ENCODE peak calls at places on chromosomes 11 and 22, in nine cellular contexts. One of them, this sample, is unnamed.

GRCh38 chr11:126661051-126661450 is 305.6 kb downstream of the ST3GAL4 start:
- DNase-seq in spleen: no peak
- DNase-seq in pancreas: no peak
- DNase-seq in fibroblast of pulmonary artery: no peak
- DNase-seq in HFF-Myc: no peak
- DNase-seq in mucosa of descending colon: no peak
- DNase-seq in astrocyte of the spinal cord: no peak
- DNase-seq in heart left ventricle: no peak
- DNase-seq in fibroblast of the aortic adventitia: no peak
- DNase-seq in this sample: peak; percentile 27

GRCh38 chr11:111320728-111321568 is 22.6 kb downstream of the POU2AF3 start:
- DNase-seq in spleen: no peak
- DNase-seq in mucosa of descending colon: no peak
- DNase-seq in astrocyte of the spinal cord: no peak
- DNase-seq in fibroblast of pulmonary artery: no peak
- DNase-seq in heart left ventricle: no peak
- DNase-seq in HFF-Myc: no peak
- DNase-seq in pancreas: peak; percentile 48
- DNase-seq in fibroblast of the aortic adventitia: peak; percentile 69
- DNase-seq in this sample: peak; percentile 20

GRCh38 chr11:68383976-68384501 is 71.6 kb downstream of the LRP5 start:
- DNase-seq in fibroblast of pulmonary artery: peak; percentile 54
- DNase-seq in spleen: peak; percentile 61
- DNase-seq in HFF-Myc: no peak
- DNase-seq in astrocyte of the spinal cord: peak; percentile 44
- DNase-seq in heart left ventricle: peak; percentile 68
- DNase-seq in pancreas: peak; percentile 42
- DNase-seq in fibroblast of the aortic adventitia: peak; percentile 52
- DNase-seq in mucosa of descending colon: no peak
- DNase-seq in this sample: peak; percentile 45

GRCh38 chr11:125517116-125517804 is 21.2 kb upstream of the FEZ1 start:
- DNase-seq in heart left ventricle: peak; percentile 29
- DNase-seq in fibroblast of the aortic adventitia: peak; percentile 86
- DNase-seq in pancreas: no peak
- DNase-seq in fibroblast of pulmonary artery: peak; percentile 90
- DNase-seq in spleen: no peak
- DNase-seq in mucosa of descending colon: no peak
- DNase-seq in HFF-Myc: no peak
- DNase-seq in astrocyte of the spinal cord: peak; percentile 84
- DNase-seq in this sample: peak; percentile 74

GRCh38 chr11:86575208-86575855 is 97.1 kb downstream of the ME3 start:
- DNase-seq in heart left ventricle: no peak
- DNase-seq in HFF-Myc: no peak
- DNase-seq in spleen: no peak
- DNase-seq in fibroblast of the aortic adventitia: peak; percentile 35
- DNase-seq in fibroblast of pulmonary artery: peak; percentile 54
- DNase-seq in astrocyte of the spinal cord: peak; percentile 89
- DNase-seq in mucosa of descending colon: no peak
- DNase-seq in pancreas: no peak
- DNase-seq in this sample: no peak

GRCh38 chr11:35619030-35619753 is 932 bp downstream of the FJX1 start:
- DNase-seq in fibroblast of the aortic adventitia: no peak
- DNase-seq in heart left ventricle: no peak
- DNase-seq in spleen: peak; percentile 74
- DNase-seq in mucosa of descending colon: peak; percentile 46
- DNase-seq in astrocyte of the spinal cord: peak; percentile 64
- DNase-seq in HFF-Myc: no peak
- DNase-seq in pancreas: peak; percentile 14
- DNase-seq in fibroblast of pulmonary artery: peak; percentile 43
- DNase-seq in this sample: peak; percentile 49

GRCh38 chr11:69427906-69428880 is 53.3 kb upstream of the LINC01488 start:
- DNase-seq in astrocyte of the spinal cord: no peak
- DNase-seq in spleen: peak; percentile 58
- DNase-seq in HFF-Myc: no peak
- DNase-seq in fibroblast of the aortic adventitia: no peak
- DNase-seq in mucosa of descending colon: no peak
- DNase-seq in fibroblast of pulmonary artery: no peak
- DNase-seq in heart left ventricle: no peak
- DNase-seq in pancreas: no peak
- DNase-seq in this sample: no peak

GRCh38 chr11:92123540-92123939 is 101.1 kb upstream of the FAT3 start:
- DNase-seq in fibroblast of the aortic adventitia: peak; percentile 22
- DNase-seq in heart left ventricle: no peak
- DNase-seq in HFF-Myc: peak; percentile 7
- DNase-seq in fibroblast of pulmonary artery: peak; percentile 50
- DNase-seq in pancreas: no peak
- DNase-seq in mucosa of descending colon: no peak
- DNase-seq in spleen: no peak
- DNase-seq in astrocyte of the spinal cord: peak; percentile 77
- DNase-seq in this sample: peak; percentile 36

GRCh38 chr22:22928666-22929380 is 41.2 kb downstream of the IGLL5 start:
- DNase-seq in heart left ventricle: peak; percentile 61
- DNase-seq in mucosa of descending colon: peak; percentile 79
- DNase-seq in fibroblast of the aortic adventitia: peak; percentile 56
- DNase-seq in pancreas: no peak
- DNase-seq in astrocyte of the spinal cord: no peak
- DNase-seq in spleen: peak; percentile 93
- DNase-seq in fibroblast of pulmonary artery: peak; percentile 33
- DNase-seq in HFF-Myc: no peak
- DNase-seq in this sample: peak; percentile 23

DNA sequence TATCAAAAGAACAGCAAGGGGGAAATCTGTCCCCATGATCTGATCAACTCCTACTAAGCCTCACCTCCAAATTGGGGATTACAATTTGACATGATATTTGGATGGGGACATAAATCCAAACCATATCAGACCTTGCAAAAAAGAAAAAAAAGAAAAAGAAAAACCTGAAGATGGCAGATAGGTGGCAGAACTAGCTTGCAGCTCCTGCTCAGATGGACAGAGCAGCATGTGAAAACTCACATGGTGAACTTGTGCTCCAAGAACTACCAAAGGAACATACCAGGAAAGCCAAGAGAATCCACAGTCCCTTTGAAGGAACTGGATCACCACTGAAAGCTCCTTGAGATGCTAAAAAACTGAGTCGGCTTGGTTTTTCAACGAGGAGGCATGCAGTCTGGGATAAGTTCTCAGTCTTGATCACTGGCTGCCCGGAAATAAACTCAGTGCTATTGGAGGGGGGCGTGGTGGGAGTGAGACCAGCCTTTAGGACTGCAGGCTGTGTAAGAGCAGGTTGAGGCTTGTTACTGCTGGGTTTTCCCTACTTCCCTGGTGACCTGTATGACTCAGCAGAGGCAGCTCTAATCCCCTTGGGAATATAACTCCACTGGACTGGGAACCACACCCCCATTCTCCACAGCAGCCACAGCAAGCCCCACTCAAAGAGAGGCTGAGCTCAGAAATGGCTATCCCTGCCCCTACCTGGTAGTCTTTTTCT is 358.3 kb upstream of the ARHGAP42 start:
- DNase-seq in pancreas: no peak
- DNase-seq in fibroblast of pulmonary artery: no peak
- DNase-seq in heart left ventricle: no peak
- DNase-seq in fibroblast of the aortic adventitia: no peak
- DNase-seq in astrocyte of the spinal cord: no peak
- DNase-seq in HFF-Myc: no peak
- DNase-seq in mucosa of descending colon: no peak
- DNase-seq in spleen: no peak
- DNase-seq in this sample: no peak
- TF ChIP-seq CTCF in pancreas: no peak
- TF ChIP-seq CTCF in fibroblast of pulmonary artery: no peak
- TF ChIP-seq CTCF in heart left ventricle: no peak
- TF ChIP-seq CTCF in fibroblast of the aortic adventitia: no peak
- TF ChIP-seq CTCF in astrocyte of the spinal cord: no peak
- TF ChIP-seq CTCF in HFF-Myc: no peak
- TF ChIP-seq CTCF in mucosa of descending colon: no peak
- TF ChIP-seq CTCF in spleen: no peak
- TF ChIP-seq CTCF in this sample: no peak

GRCh38 chr22:29112102-29112501 is 39.3 kb downstream of the KREMEN1 start:
- DNase-seq in fibroblast of pulmonary artery: no peak
- DNase-seq in HFF-Myc: no peak
- DNase-seq in mucosa of descending colon: no peak
- DNase-seq in pancreas: no peak
- DNase-seq in heart left ventricle: no peak
- DNase-seq in astrocyte of the spinal cord: no peak
- DNase-seq in spleen: no peak
- DNase-seq in fibroblast of the aortic adventitia: no peak
- DNase-seq in this sample: no peak
- TF ChIP-seq CTCF in fibroblast of pulmonary artery: no peak
- TF ChIP-seq CTCF in HFF-Myc: no peak
- TF ChIP-seq CTCF in mucosa of descending colon: no peak
- TF ChIP-seq CTCF in pancreas: no peak
- TF ChIP-seq CTCF in heart left ventricle: no peak
- TF ChIP-seq CTCF in astrocyte of the spinal cord: no peak
- TF ChIP-seq CTCF in spleen: no peak
- TF ChIP-seq CTCF in fibroblast of the aortic adventitia: no peak
- TF ChIP-seq CTCF in this sample: peak; percentile 2

GRCh38 chr22:25099202-25099601 is 100.5 kb upstream of the CRYBB3 start:
- DNase-seq in astrocyte of the spinal cord: no peak
- DNase-seq in mucosa of descending colon: no peak
- DNase-seq in HFF-Myc: no peak
- DNase-seq in heart left ventricle: no peak
- DNase-seq in fibroblast of pulmonary artery: no peak
- DNase-seq in spleen: no peak
- DNase-seq in fibroblast of the aortic adventitia: no peak
- DNase-seq in pancreas: no peak
- DNase-seq in this sample: no peak
- TF ChIP-seq CTCF in astrocyte of the spinal cord: no peak
- TF ChIP-seq CTCF in mucosa of descending colon: no peak
- TF ChIP-seq CTCF in HFF-Myc: no peak
- TF ChIP-seq CTCF in heart left ventricle: no peak
- TF ChIP-seq CTCF in fibroblast of pulmonary artery: no peak
- TF ChIP-seq CTCF in spleen: no peak
- TF ChIP-seq CTCF in fibroblast of the aortic adventitia: no peak
- TF ChIP-seq CTCF in pancreas: no peak
- TF ChIP-seq CTCF in this sample: no peak

GRCh38 chr11:45553401-45553936 is 112.0 kb downstream of the CHST1 start:
- DNase-seq in pancreas: no peak
- DNase-seq in fibroblast of the aortic adventitia: no peak
- DNase-seq in heart left ventricle: no peak
- DNase-seq in mucosa of descending colon: no peak
- DNase-seq in HFF-Myc: no peak
- DNase-seq in fibroblast of pulmonary artery: no peak
- DNase-seq in spleen: no peak
- DNase-seq in astrocyte of the spinal cord: no peak
- DNase-seq in this sample: no peak
- TF ChIP-seq CTCF in pancreas: no peak
- TF ChIP-seq CTCF in fibroblast of the aortic adventitia: no peak
- TF ChIP-seq CTCF in heart left ventricle: no peak
- TF ChIP-seq CTCF in mucosa of descending colon: no peak
- TF ChIP-seq CTCF in HFF-Myc: no peak
- TF ChIP-seq CTCF in fibroblast of pulmonary artery: no peak
- TF ChIP-seq CTCF in spleen: no peak
- TF ChIP-seq CTCF in astrocyte of the spinal cord: no peak
- TF ChIP-seq CTCF in this sample: no peak

GRCh38 chr11:116078101-116078561 is 573.9 kb upstream of the CADM1 start:
- DNase-seq in spleen: no peak
- DNase-seq in HFF-Myc: no peak
- DNase-seq in heart left ventricle: no peak
- DNase-seq in fibroblast of pulmonary artery: no peak
- DNase-seq in astrocyte of the spinal cord: no peak
- DNase-seq in pancreas: no peak
- DNase-seq in mucosa of descending colon: no peak
- DNase-seq in fibroblast of the aortic adventitia: no peak
- DNase-seq in this sample: no peak
- TF ChIP-seq CTCF in spleen: no peak
- TF ChIP-seq CTCF in HFF-Myc: no peak
- TF ChIP-seq CTCF in heart left ventricle: no peak
- TF ChIP-seq CTCF in fibroblast of pulmonary artery: no peak
- TF ChIP-seq CTCF in astrocyte of the spinal cord: peak; percentile 40
- TF ChIP-seq CTCF in pancreas: no peak
- TF ChIP-seq CTCF in mucosa of descending colon: no peak
- TF ChIP-seq CTCF in fibroblast of the aortic adventitia: no peak
- TF ChIP-seq CTCF in this sample: peak; percentile 15

GRCh38 chr11:12410006-12410728 is 32.8 kb downstream of the PARVA start:
- DNase-seq in fibroblast of pulmonary artery: peak; percentile 60
- DNase-seq in pancreas: no peak
- DNase-seq in heart left ventricle: no peak
- DNase-seq in spleen: no peak
- DNase-seq in mucosa of descending colon: no peak
- DNase-seq in fibroblast of the aortic adventitia: peak; percentile 56
- DNase-seq in astrocyte of the spinal cord: peak; percentile 53
- DNase-seq in HFF-Myc: no peak
- DNase-seq in this sample: peak; percentile 78
- TF ChIP-seq CTCF in fibroblast of pulmonary artery: peak; percentile 32
- TF ChIP-seq CTCF in pancreas: no peak
- TF ChIP-seq CTCF in heart left ventricle: no peak
- TF ChIP-seq CTCF in spleen: no peak
- TF ChIP-seq CTCF in mucosa of descending colon: no peak
- TF ChIP-seq CTCF in fibroblast of the aortic adventitia: peak; percentile 32
- TF ChIP-seq CTCF in astrocyte of the spinal cord: no peak
- TF ChIP-seq CTCF in HFF-Myc: peak; percentile 20
- TF ChIP-seq CTCF in this sample: peak; percentile 51

GRCh38 chr11:45211732-45212131 is 65.3 kb downstream of the PRDM11 start:
- DNase-seq in HFF-Myc: no peak
- DNase-seq in fibroblast of pulmonary artery: no peak
- DNase-seq in heart left ventricle: no peak
- DNase-seq in mucosa of descending colon: no peak
- DNase-seq in pancreas: no peak
- DNase-seq in astrocyte of the spinal cord: no peak
- DNase-seq in spleen: no peak
- DNase-seq in fibroblast of the aortic adventitia: no peak
- DNase-seq in this sample: no peak

GRCh38 chr11:45209000-45209399 is 62.6 kb downstream of the PRDM11 start:
- DNase-seq in spleen: no peak
- DNase-seq in pancreas: no peak
- DNase-seq in fibroblast of pulmonary artery: no peak
- DNase-seq in astrocyte of the spinal cord: no peak
- DNase-seq in mucosa of descending colon: no peak
- DNase-seq in HFF-Myc: no peak
- DNase-seq in heart left ventricle: no peak
- DNase-seq in fibroblast of the aortic adventitia: no peak
- DNase-seq in this sample: no peak

GRCh38 chr11:45209904-45210699 is 63.7 kb downstream of the PRDM11 start:
- DNase-seq in pancreas: peak; percentile 24
- DNase-seq in fibroblast of the aortic adventitia: peak; percentile 36
- DNase-seq in HFF-Myc: no peak
- DNase-seq in fibroblast of pulmonary artery: peak; percentile 91
- DNase-seq in mucosa of descending colon: no peak
- DNase-seq in spleen: no peak
- DNase-seq in astrocyte of the spinal cord: peak; percentile 71
- DNase-seq in heart left ventricle: peak; percentile 79
- DNase-seq in this sample: peak; percentile 16

GRCh38 chr11:45209480-45209879 is 63.0 kb downstream of the PRDM11 start:
- DNase-seq in heart left ventricle: no peak
- DNase-seq in pancreas: no peak
- DNase-seq in fibroblast of the aortic adventitia: no peak
- DNase-seq in mucosa of descending colon: no peak
- DNase-seq in astrocyte of the spinal cord: no peak
- DNase-seq in fibroblast of pulmonary artery: no peak
- DNase-seq in HFF-Myc: no peak
- DNase-seq in spleen: no peak
- DNase-seq in this sample: no peak

GRCh38 chr11:45210846-45211245 is 64.4 kb downstream of the PRDM11 start:
- DNase-seq in pancreas: no peak
- DNase-seq in HFF-Myc: no peak
- DNase-seq in spleen: no peak
- DNase-seq in astrocyte of the spinal cord: no peak
- DNase-seq in heart left ventricle: no peak
- DNase-seq in mucosa of descending colon: no peak
- DNase-seq in fibroblast of pulmonary artery: no peak
- DNase-seq in fibroblast of the aortic adventitia: no peak
- DNase-seq in this sample: no peak
- TF ChIP-seq CTCF in pancreas: no peak
- TF ChIP-seq CTCF in HFF-Myc: no peak
- TF ChIP-seq CTCF in spleen: no peak
- TF ChIP-seq CTCF in astrocyte of the spinal cord: no peak
- TF ChIP-seq CTCF in heart left ventricle: no peak
- TF ChIP-seq CTCF in mucosa of descending colon: no peak
- TF ChIP-seq CTCF in fibroblast of pulmonary artery: no peak
- TF ChIP-seq CTCF in fibroblast of the aortic adventitia: no peak
- TF ChIP-seq CTCF in this sample: no peak

This sample was measured in AG10803.